ENCODE peak calls at places on chromosome 11, in four cellular contexts. K is OCI-LY7; A is naive thymus-derived CD8-positive, alpha-beta T cell; H is hippocampal formation. M is an unnamed sample.
A peak's percentile ranks its signal among the peaks of the same experiment; 100 is the strongest.

GRCh38 chr11:1929621-1930447 is 10.3 kb downstream of the TNNT3 start:
- DNase-seq in H (no peak), K (no peak), A (no peak), M (no peak)

GRCh38 chr11:120842195-120842594 is 181.7 kb upstream of the TBCEL start:
- DNase-seq in K (no peak), H (no peak), A (no peak), M (no peak)

GRCh38 chr11:66547662-66548009 is 933 bp downstream of the ACTN3 start:
- DNase-seq in A (no peak), K (no peak), H (no peak), M (no peak)

GRCh38 chr11:3047637-3048036 is 9.6 kb downstream of the CARS1 start:
- DNase-seq in K (no peak), A (no peak), H (no peak), M (no peak)

GRCh38 chr11:24078056-24078455 is 418.8 kb upstream of the LUZP2 start:
- DNase-seq in H (no peak), A (no peak), K (no peak), M (no peak)

GRCh38 chr11:67071420-67072284 is 15.0 kb downstream of the RHOD start:
- DNase-seq in A (peak; percentile 67), K (peak; percentile 71), H (no peak), M (peak; percentile 8)

GRCh38 chr11:115964091-115964490 is 459.9 kb upstream of the CADM1 start:
- DNase-seq in K (no peak), A (no peak), H (no peak), M (no peak)

GRCh38 chr11:94185387-94186084 is 56.9 kb downstream of the PANX1 start:
- DNase-seq in A (no peak), K (no peak), H (no peak), M (no peak)

GRCh38 chr11:128208329-128209220 is 378.8 kb downstream of the ETS1 start:
- DNase-seq in K (no peak), A (no peak), H (no peak), M (no peak)

GRCh38 chr11:64206457-64207246 is at the start of gene FERMT3:
- DNase-seq in A (peak; percentile 66), K (peak; percentile 90), H (no peak), M (no peak)

GRCh38 chr11:113977071-113977490 is 2.2 kb downstream of the HTR3A start:
- DNase-seq in K (peak; percentile 85), A (no peak), H (no peak), M (no peak)

GRCh38 chr11:76339217-76339616 is 41.7 kb downstream of the THAP12 start:
- DNase-seq in H (no peak), A (no peak), K (peak; percentile 14), M (no peak)

GRCh38 chr11:118342503-118343161 is at the start of gene CD3D:
- DNase-seq in H (no peak), A (peak; percentile 67), K (no peak), M (no peak)

GRCh38 chr11:79413258-79413657 is 27.6 kb downstream of the TENM4 start:
- DNase-seq in H (no peak), A (no peak), K (no peak), M (no peak)

GRCh38 chr11:128148208-128148607 is 439.1 kb downstream of the ETS1 start:
- DNase-seq in K (no peak), A (no peak), H (no peak), M (no peak)

GRCh38 chr11:93528757-93529639 is 14.2 kb downstream of the SMCO4 start:
- DNase-seq in H (peak; percentile 44), A (no peak), K (no peak), M (no peak)

GRCh38 chr11:58573451-58574104 is 2.1 kb downstream of the LPXN start:
- DNase-seq in K (peak; percentile 78), A (peak; percentile 42), H (no peak), M (peak; percentile 10)

GRCh38 chr11:132064987-132065620 is 694.7 kb downstream of the NTM start:
- DNase-seq in A (no peak), H (no peak), K (no peak), M (no peak)

GRCh38 chr11:102426000-102426399 is 26.6 kb downstream of the TMEM123 start:
- DNase-seq in H (no peak), A (no peak), K (no peak), M (no peak)

GRCh38 chr11:1837171-1838076 is 1.4 kb upstream of the TNNI2 start:
- DNase-seq in A (peak; percentile 87), K (peak; percentile 88), H (no peak), M (no peak)

GRCh38 chr11:70661763-70662501 is 263.6 kb downstream of the CTTN start:
- DNase-seq in H (no peak), A (no peak), K (no peak), M (peak; percentile 14)

GRCh38 chr11:15157181-15157580 is 42.5 kb downstream of the INSC start:
- DNase-seq in H (no peak), K (no peak), A (no peak), M (no peak)

GRCh38 chr11:35165416-35166368 is 26.7 kb downstream of the CD44 start:
- DNase-seq in H (no peak), A (peak; percentile 92), K (peak; percentile 82), M (no peak)

GRCh38 chr11:1751999-1752906 is 1.9 kb upstream of the IFITM10 start:
- DNase-seq in K (no peak), A (no peak), H (no peak), M (no peak)

GRCh38 chr11:67372993-67373915 is at the start of gene CLCF1:
- DNase-seq in H (no peak), A (peak; percentile 77), K (peak; percentile 60), M (no peak)

GRCh38 chr11:93908689-93909088 is 58.3 kb upstream of the VSTM5 start:
- DNase-seq in K (no peak), H (no peak), A (no peak), M (no peak)

GRCh38 chr11:130633466-130633865 is 185.0 kb downstream of the ADAMTS15 start:
- DNase-seq in K (no peak), A (no peak), H (no peak), M (no peak)

GRCh38 chr11:13297917-13298356 is 20.3 kb downstream of the BMAL1 start:
- DNase-seq in H (no peak), A (no peak), K (no peak), M (no peak)

GRCh38 chr11:126452718-126453117 is 97.2 kb downstream of the ST3GAL4 start:
- DNase-seq in H (no peak), K (no peak), A (no peak), M (no peak)

GRCh38 chr11:61828629-61829407 is 718 bp downstream of the FADS2 start:
- DNase-seq in A (peak; percentile 23), H (no peak), K (no peak), M (peak; percentile 24)

GRCh38 chr11:55895216-55895615 is 12.1 kb downstream of the TRIM51 start:
- DNase-seq in A (no peak), K (no peak), H (no peak), M (no peak)

GRCh38 chr11:34050967-34051348 is 573 bp upstream of the CAPRIN1 start:
- DNase-seq in H (peak; percentile 62), A (no peak), K (no peak), M (no peak)

GRCh38 chr11:94400075-94400838 is 962 bp downstream of the GPR83 start:
- DNase-seq in H (no peak), K (no peak), A (no peak), M (no peak)

GRCh38 chr11:71184421-71185210 is 67.8 kb downstream of the SHANK2 start:
- DNase-seq in H (no peak), A (no peak), K (no peak), M (no peak)

M was measured in caudate nucleus.